ENCODE peak calls at places on chromosomes 1 and 21, in four cellular contexts. One of them, this sample, is unnamed.

GRCh38 chr1:47618222-47618720 is 180.4 kb downstream of the FOXD2 start:
- DNase-seq in PC-3: no peak
- DNase-seq in OCI-LY7: no peak
- DNase-seq in endothelial cell of umbilical vein: no peak
- DNase-seq in this sample: no peak

GRCh38 chr1:208131631-208132286 is 112.4 kb downstream of the PLXNA2 start:
- DNase-seq in PC-3: no peak
- DNase-seq in OCI-LY7: no peak
- DNase-seq in endothelial cell of umbilical vein: no peak
- DNase-seq in this sample: peak; percentile 26

GRCh38 chr1:22815043-22815365 is 104.4 kb downstream of the EPHB2 start:
- DNase-seq in PC-3: no peak
- DNase-seq in OCI-LY7: no peak
- DNase-seq in endothelial cell of umbilical vein: no peak
- DNase-seq in this sample: no peak

GRCh38 chr1:75083848-75084514 is 50.2 kb upstream of the LHX8 start:
- DNase-seq in PC-3: no peak
- DNase-seq in OCI-LY7: no peak
- DNase-seq in endothelial cell of umbilical vein: no peak
- DNase-seq in this sample: no peak

GRCh38 chr1:34743775-34744174 is 11.1 kb upstream of the GJB5 start:
- DNase-seq in PC-3: no peak
- DNase-seq in OCI-LY7: no peak
- DNase-seq in endothelial cell of umbilical vein: no peak
- DNase-seq in this sample: no peak

GRCh38 chr1:100234432-100234831 is 15.2 kb downstream of the DBT start:
- DNase-seq in PC-3: peak; percentile 17
- DNase-seq in OCI-LY7: no peak
- DNase-seq in endothelial cell of umbilical vein: no peak
- DNase-seq in this sample: no peak

GRCh38 chr1:231478386-231478785 is 50.1 kb upstream of the TSNAX start:
- DNase-seq in PC-3: no peak
- DNase-seq in OCI-LY7: no peak
- DNase-seq in endothelial cell of umbilical vein: no peak
- DNase-seq in this sample: no peak

GRCh38 chr1:167071286-167071685 is 18.9 kb downstream of the GPA33 start:
- DNase-seq in PC-3: no peak
- DNase-seq in OCI-LY7: no peak
- DNase-seq in endothelial cell of umbilical vein: no peak
- DNase-seq in this sample: no peak

GRCh38 chr1:70221241-70222077 is at the start of gene SRSF11:
- DNase-seq in PC-3: peak; percentile 95
- DNase-seq in OCI-LY7: peak; percentile 95
- DNase-seq in endothelial cell of umbilical vein: peak; percentile 95
- DNase-seq in this sample: peak; percentile 98

GRCh38 chr1:54350360-54350759 is 55.8 kb downstream of the SSBP3 start:
- DNase-seq in PC-3: no peak
- DNase-seq in OCI-LY7: no peak
- DNase-seq in endothelial cell of umbilical vein: no peak
- DNase-seq in this sample: no peak

GRCh38 chr1:53091841-53092645 is 30.0 kb downstream of the PODN start:
- DNase-seq in PC-3: peak; percentile 33
- DNase-seq in OCI-LY7: no peak
- DNase-seq in endothelial cell of umbilical vein: no peak
- DNase-seq in this sample: no peak

GRCh38 chr1:183318433-183318832 is 99.7 kb downstream of the NMNAT2 start:
- DNase-seq in PC-3: peak; percentile 60
- DNase-seq in OCI-LY7: no peak
- DNase-seq in endothelial cell of umbilical vein: peak; percentile 61
- DNase-seq in this sample: peak; percentile 87

GRCh38 chr1:7425771-7426170 is 345.3 kb upstream of the VAMP3 start:
- DNase-seq in PC-3: no peak
- DNase-seq in OCI-LY7: no peak
- DNase-seq in endothelial cell of umbilical vein: no peak
- DNase-seq in this sample: no peak

GRCh38 chr1:56540467-56540866 is 38.9 kb downstream of the PLPP3 start:
- DNase-seq in PC-3: peak; percentile 24
- DNase-seq in OCI-LY7: no peak
- DNase-seq in endothelial cell of umbilical vein: no peak
- DNase-seq in this sample: no peak

GRCh38 chr1:179818260-179818659 is 59.3 kb downstream of the TOR1AIP2 start:
- DNase-seq in PC-3: no peak
- DNase-seq in OCI-LY7: no peak
- DNase-seq in endothelial cell of umbilical vein: no peak
- DNase-seq in this sample: no peak

GRCh38 chr1:227885135-227885647 is 62.5 kb downstream of the WNT9A start:
- DNase-seq in PC-3: no peak
- DNase-seq in OCI-LY7: no peak
- DNase-seq in endothelial cell of umbilical vein: no peak
- DNase-seq in this sample: peak; percentile 3

GRCh38 chr1:17538428-17539130 is 919 bp upstream of the ARHGEF10L start:
- DNase-seq in PC-3: no peak
- DNase-seq in OCI-LY7: no peak
- DNase-seq in endothelial cell of umbilical vein: no peak
- DNase-seq in this sample: peak; percentile 82

GRCh38 chr21:41396452-41397107 is 29.5 kb upstream of the MX1 start:
- DNase-seq in PC-3: peak; percentile 48
- DNase-seq in OCI-LY7: no peak
- DNase-seq in endothelial cell of umbilical vein: no peak
- DNase-seq in this sample: peak; percentile 23

GRCh38 chr1:22043175-22043769 is 9.2 kb upstream of the CDC42 start:
- DNase-seq in PC-3: peak; percentile 60
- DNase-seq in OCI-LY7: no peak
- DNase-seq in endothelial cell of umbilical vein: no peak
- DNase-seq in this sample: peak; percentile 51

GRCh38 chr1:46639547-46639946 is 22.9 kb upstream of the MOB3C start:
- DNase-seq in PC-3: no peak
- DNase-seq in OCI-LY7: no peak
- DNase-seq in endothelial cell of umbilical vein: no peak
- DNase-seq in this sample: no peak

GRCh38 chr1:157021688-157022087 is 23.9 kb downstream of the ARHGEF11 start:
- DNase-seq in PC-3: no peak
- DNase-seq in OCI-LY7: no peak
- DNase-seq in endothelial cell of umbilical vein: no peak
- DNase-seq in this sample: no peak

GRCh38 chr1:1354271-1355247 is 3.8 kb downstream of the MXRA8 start:
- DNase-seq in PC-3: no peak
- DNase-seq in OCI-LY7: no peak
- DNase-seq in endothelial cell of umbilical vein: no peak
- DNase-seq in this sample: no peak

GRCh38 chr21:42038826-42039425 is 28.8 kb upstream of the ZBTB21 start:
- DNase-seq in PC-3: no peak
- DNase-seq in OCI-LY7: no peak
- DNase-seq in endothelial cell of umbilical vein: no peak
- DNase-seq in this sample: no peak

DNA sequence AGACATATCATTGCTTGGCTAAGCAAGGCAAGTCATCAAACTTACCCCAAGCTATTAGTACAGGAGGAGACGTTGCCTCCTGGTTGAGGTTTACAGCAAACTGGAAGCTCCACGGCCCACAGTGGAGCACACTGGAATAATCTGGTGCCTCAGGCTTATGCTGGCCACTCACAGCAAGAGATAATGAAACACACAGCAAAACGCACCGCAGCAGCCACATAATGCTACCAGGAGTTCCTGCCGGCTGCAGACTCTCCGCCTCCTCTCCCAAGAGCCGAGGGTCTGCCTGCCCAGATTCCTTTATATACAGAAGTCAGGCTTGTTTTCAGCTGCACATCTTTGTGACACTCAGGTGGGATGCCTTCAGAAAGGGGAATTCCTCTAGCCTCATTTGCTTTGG is 306 bp downstream of the ZP4 start:
- DNase-seq in PC-3: no peak
- DNase-seq in OCI-LY7: no peak
- DNase-seq in endothelial cell of umbilical vein: no peak
- DNase-seq in this sample: no peak
- H2AFZ ChIP-seq in PC-3: no peak overlapping the region
- H2AFZ ChIP-seq in OCI-LY7: no peak overlapping the region
- H2AFZ ChIP-seq in endothelial cell of umbilical vein: no peak overlapping the region
- H2AFZ ChIP-seq in this sample: no peak overlapping the region

GRCh38 chr1:205733438-205734175 is 16.4 kb downstream of the NUCKS1 start:
- DNase-seq in PC-3: no peak
- DNase-seq in OCI-LY7: no peak
- DNase-seq in endothelial cell of umbilical vein: no peak
- DNase-seq in this sample: no peak
- H3K27ac ChIP-seq in PC-3: no peak overlapping the region
- H3K27ac ChIP-seq in OCI-LY7: no peak overlapping the region
- H3K27ac ChIP-seq in endothelial cell of umbilical vein: peak overlapping the region; percentile 3
- H3K27ac ChIP-seq in this sample: no peak overlapping the region

GRCh38 chr1:58932820-58933598 is 149.2 kb upstream of the JUN start:
- DNase-seq in PC-3: peak; percentile 97
- DNase-seq in OCI-LY7: no peak
- DNase-seq in endothelial cell of umbilical vein: no peak
- DNase-seq in this sample: peak; percentile 83
- H2AFZ ChIP-seq in PC-3: peak overlapping the region; percentile 24
- H2AFZ ChIP-seq in OCI-LY7: no peak overlapping the region
- H2AFZ ChIP-seq in endothelial cell of umbilical vein: peak overlapping the region; percentile 41
- H2AFZ ChIP-seq in this sample: no peak overlapping the region

DNA sequence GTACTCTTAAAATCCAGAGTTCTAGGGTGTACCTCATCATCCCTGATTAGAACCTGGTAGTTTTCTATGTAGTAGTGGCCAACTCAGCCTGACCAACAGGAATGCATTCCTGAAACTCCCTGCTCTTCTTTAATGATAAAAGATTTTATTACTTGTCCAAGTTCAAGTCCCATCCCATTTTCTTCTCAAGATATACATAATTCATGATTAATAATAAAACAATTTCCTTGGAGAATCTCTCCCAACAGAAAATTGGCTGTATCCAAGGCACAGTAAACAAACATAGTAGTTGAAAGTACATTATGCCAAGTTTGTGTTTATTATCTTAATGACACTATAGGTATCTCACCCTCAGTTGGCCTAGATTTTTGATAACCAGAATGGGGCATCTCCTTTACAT is 714.1 kb upstream of the ADAMTS5 start:
- DNase-seq in PC-3: peak; percentile 32
- DNase-seq in OCI-LY7: no peak
- DNase-seq in endothelial cell of umbilical vein: peak; percentile 14
- DNase-seq in this sample: no peak
- H3K27ac ChIP-seq in PC-3: peak overlapping the region; percentile 25
- H3K27ac ChIP-seq in OCI-LY7: no peak overlapping the region
- H3K27ac ChIP-seq in endothelial cell of umbilical vein: no peak overlapping the region
- H3K27ac ChIP-seq in this sample: no peak overlapping the region

GRCh38 chr1:109671067-109671466 is 3.2 kb downstream of the GSTM2 start:
- DNase-seq in PC-3: no peak
- DNase-seq in OCI-LY7: no peak
- DNase-seq in endothelial cell of umbilical vein: peak; percentile 0
- DNase-seq in this sample: no peak

GRCh38 chr1:109667452-109668122 is at the start of gene GSTM2:
- DNase-seq in PC-3: peak; percentile 86
- DNase-seq in OCI-LY7: peak; percentile 26
- DNase-seq in endothelial cell of umbilical vein: peak; percentile 85
- DNase-seq in this sample: peak; percentile 94

GRCh38 chr1:109669246-109669948 is 1.5 kb downstream of the GSTM2 start:
- DNase-seq in PC-3: no peak
- DNase-seq in OCI-LY7: peak; percentile 17
- DNase-seq in endothelial cell of umbilical vein: peak; percentile 0
- DNase-seq in this sample: no peak

GRCh38 chr1:109664671-109665070 is 3.2 kb upstream of the GSTM2 start:
- DNase-seq in PC-3: peak; percentile 60
- DNase-seq in OCI-LY7: no peak
- DNase-seq in endothelial cell of umbilical vein: no peak
- DNase-seq in this sample: no peak

GRCh38 chr1:109668123-109668800 is 405 bp downstream of the GSTM2 start:
- DNase-seq in PC-3: no peak
- DNase-seq in OCI-LY7: no peak
- DNase-seq in endothelial cell of umbilical vein: no peak
- DNase-seq in this sample: no peak
- H2AFZ ChIP-seq in PC-3: peak overlapping the region; percentile 69
- H2AFZ ChIP-seq in OCI-LY7: peak overlapping the region; percentile 51
- H2AFZ ChIP-seq in endothelial cell of umbilical vein: peak overlapping the region; percentile 65
- H2AFZ ChIP-seq in this sample: peak overlapping the region; percentile 54

GRCh38 chr1:30763654-30764248 is 6.2 kb upstream of the LAPTM5 start:
- DNase-seq in PC-3: no peak
- DNase-seq in OCI-LY7: no peak
- DNase-seq in endothelial cell of umbilical vein: peak; percentile 28
- DNase-seq in this sample: peak; percentile 46
- H3K27ac ChIP-seq in PC-3: no peak overlapping the region
- H3K27ac ChIP-seq in OCI-LY7: no peak overlapping the region
- H3K27ac ChIP-seq in endothelial cell of umbilical vein: no peak overlapping the region
- H3K27ac ChIP-seq in this sample: no peak overlapping the region

DNA sequence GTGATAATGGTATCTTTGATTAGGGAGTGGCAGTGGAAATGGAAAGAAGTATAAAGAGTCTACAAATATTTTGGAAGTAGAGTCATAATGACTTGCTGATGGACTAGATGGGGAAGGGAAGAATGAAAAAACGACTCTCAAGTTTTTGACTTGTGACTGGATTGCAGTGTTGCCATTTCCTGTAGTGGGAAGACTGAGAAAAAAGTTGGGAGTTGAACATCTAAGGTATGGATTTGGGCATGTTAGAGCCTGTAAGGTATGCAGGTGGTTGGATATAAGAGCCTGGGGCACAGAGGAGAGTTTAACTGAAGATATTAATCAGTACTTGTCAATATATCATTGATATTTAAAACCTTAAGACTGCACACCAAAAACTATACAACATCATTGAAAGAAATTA is 19.4 kb downstream of the DNM3 start:
- DNase-seq in PC-3: no peak
- DNase-seq in OCI-LY7: no peak
- DNase-seq in endothelial cell of umbilical vein: no peak
- DNase-seq in this sample: no peak
- H2AFZ ChIP-seq in PC-3: no peak overlapping the region
- H2AFZ ChIP-seq in OCI-LY7: no peak overlapping the region
- H2AFZ ChIP-seq in endothelial cell of umbilical vein: no peak overlapping the region
- H2AFZ ChIP-seq in this sample: no peak overlapping the region

GRCh38 chr1:186896211-186896610 is 67.5 kb downstream of the PLA2G4A start:
- DNase-seq in PC-3: no peak
- DNase-seq in OCI-LY7: no peak
- DNase-seq in endothelial cell of umbilical vein: no peak
- DNase-seq in this sample: peak; percentile 8
- H3K27ac ChIP-seq in PC-3: no peak overlapping the region
- H3K27ac ChIP-seq in OCI-LY7: no peak overlapping the region
- H3K27ac ChIP-seq in endothelial cell of umbilical vein: no peak overlapping the region
- H3K27ac ChIP-seq in this sample: peak overlapping the region; percentile 1

DNA sequence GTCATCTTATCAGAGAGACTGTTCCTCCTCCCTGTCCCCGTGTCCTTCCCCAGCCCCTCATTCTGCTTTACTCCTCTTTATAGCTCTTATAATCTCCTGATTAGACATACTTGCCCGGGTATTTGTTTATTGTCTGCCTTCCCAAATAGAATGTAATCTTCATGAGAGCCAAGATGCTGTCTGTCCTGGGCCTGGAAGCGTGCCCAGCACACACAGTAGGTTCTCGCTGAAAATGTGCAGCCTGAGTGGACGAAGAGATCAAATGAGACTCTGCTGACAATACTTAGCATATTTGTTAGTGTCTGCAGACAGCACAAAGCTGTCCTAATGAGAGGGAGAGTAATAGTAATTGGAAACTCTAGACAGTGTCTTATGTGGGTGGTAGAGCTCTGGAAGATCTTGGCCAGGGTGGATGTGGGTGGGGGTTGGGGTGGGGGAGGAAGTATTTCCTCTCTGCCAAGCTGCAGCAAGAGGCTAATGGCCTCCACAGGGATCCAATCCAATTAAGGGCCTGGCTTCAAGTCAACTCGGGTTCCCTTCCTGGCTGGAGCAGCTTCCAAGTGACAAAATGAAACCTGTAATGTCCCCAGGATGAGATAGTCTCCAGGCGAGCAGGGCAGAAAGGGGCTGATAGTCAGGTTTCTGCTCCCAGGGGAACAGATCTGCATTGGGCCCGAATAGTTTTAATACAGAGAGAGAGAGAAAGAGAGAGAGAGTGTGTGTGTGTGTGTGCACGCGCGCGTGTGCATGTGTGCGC is 9.4 kb upstream of the CLIC4 start:
- DNase-seq in PC-3: no peak
- DNase-seq in OCI-LY7: peak; percentile 42
- DNase-seq in endothelial cell of umbilical vein: peak; percentile 22
- DNase-seq in this sample: peak; percentile 48
- H2AFZ ChIP-seq in PC-3: no peak overlapping the region
- H2AFZ ChIP-seq in OCI-LY7: peak overlapping the region; percentile 90
- H2AFZ ChIP-seq in endothelial cell of umbilical vein: peak overlapping the region; percentile 72
- H2AFZ ChIP-seq in this sample: peak overlapping the region; percentile 32

This sample was measured in hepatocyte.